ENCODE peak calls at places on chromosomes 7 and 10, in ten cellular contexts. Z, N, S, Y, X, O, H, A, F and R are unnamed samples.

GRCh38 chr10:15809450-15809849 is 50.9 kb downstream of the MINDY3 start:
- DNase-seq in Z (no peak), N (no peak), S (no peak), Y (no peak), X (no peak), O (no peak), H (no peak), A (no peak), F (no peak), R (no peak)

GRCh38 chr7:111076205-111076604 is 14.7 kb upstream of the LRRN3 start:
- DNase-seq in Z (peak; percentile 34), N (peak; percentile 65), S (peak; percentile 74), Y (peak; percentile 55), X (no peak), O (no peak), H (peak; percentile 59), A (peak; percentile 67), F (no peak), R (no peak)

GRCh38 chr7:36303202-36304098 is 86.2 kb upstream of the ANLN start:
- DNase-seq in Z (peak; percentile 82), N (peak; percentile 91), S (peak; percentile 95), Y (no peak), X (no peak), O (no peak), H (peak; percentile 90), A (peak; percentile 89), F (peak; percentile 66), R (no peak)

GRCh38 chr7:122803323-122803722 is 82.9 kb downstream of the CADPS2 start:
- DNase-seq in Z (no peak), N (peak; percentile 77), S (no peak), Y (no peak), X (no peak), O (no peak), H (peak; percentile 0), A (peak; percentile 56), F (no peak), R (no peak)

GRCh38 chr7:20738517-20739481 is 47.9 kb downstream of the SP8 start:
- DNase-seq in Z (no peak), N (no peak), S (no peak), Y (no peak), X (no peak), O (no peak), H (no peak), A (no peak), F (no peak), R (no peak)

GRCh38 chr10:97479939-97480338 is 18.3 kb downstream of the MMS19 start:
- DNase-seq in Z (no peak), N (no peak), S (no peak), Y (no peak), X (no peak), O (no peak), H (peak; percentile 28), A (no peak), F (no peak), R (no peak)

GRCh38 chr10:21173433-21173963 is 276.4 kb upstream of the NEBL start:
- DNase-seq in Z (no peak), N (no peak), S (no peak), Y (no peak), X (no peak), O (no peak), H (no peak), A (no peak), F (no peak), R (no peak)

GRCh38 chr7:51040777-51041176 is 258.1 kb upstream of the GRB10 start:
- DNase-seq in Z (no peak), N (peak; percentile 77), S (no peak), Y (no peak), X (no peak), O (no peak), H (peak; percentile 13), A (peak; percentile 76), F (no peak), R (no peak)

GRCh38 chr7:120856621-120857352 is 1.2 kb downstream of the TSPAN12 start:
- DNase-seq in Z (no peak), N (peak; percentile 24), S (peak; percentile 8), Y (peak; percentile 12), X (no peak), O (no peak), H (peak; percentile 23), A (no peak), F (no peak), R (no peak)